ENCODE peak calls at places on chromosomes 11 and 22, in five cellular contexts. C is dorsolateral prefrontal cortex, W is anterior cingulate cortex, U is NCI-H1105, P is HepG2. X is an unnamed sample.

GRCh38 chr11:112499153-112499907 is 238.7 kb upstream of the PLET1 start:
- DNase-seq in W (no peak), P (no peak), C (no peak), U (no peak), X (no peak)

GRCh38 chr11:64275031-64275800 is 9.2 kb downstream of the BAD start:
- DNase-seq in C (no peak), U (no peak), P (no peak), W (no peak), X (no peak)

GRCh38 chr11:65573391-65574146 is 1.2 kb downstream of the FAM89B start:
- DNase-seq in U (no peak), C (no peak), P (no peak), W (no peak), X (no peak)

GRCh38 chr11:2303627-2304155 is 1.9 kb downstream of the TSPAN32 start:
- DNase-seq in C (no peak), W (no peak), P (no peak), U (no peak), X (no peak)

GRCh38 chr11:10023202-10023601 is 270.8 kb downstream of the SBF2 start:
- DNase-seq in U (no peak), C (no peak), W (no peak), P (no peak), X (no peak)

GRCh38 chr22:26339755-26340154 is 89.3 kb upstream of the ASPHD2 start:
- DNase-seq in P (no peak), C (no peak), U (no peak), W (no peak), X (no peak)

GRCh38 chr11:29263971-29264682 is 752.7 kb downstream of the KCNA4 start:
- DNase-seq in P (no peak), U (no peak), W (no peak), C (no peak), X (no peak)

GRCh38 chr11:74000307-74000630 is 8.6 kb downstream of the UCP3 start:
- DNase-seq in P (no peak), U (no peak), C (no peak), W (no peak), X (no peak)

GRCh38 chr22:44500623-44501022 is 2.6 kb upstream of the RTL6 start:
- DNase-seq in P (no peak), W (no peak), C (no peak), U (no peak), X (no peak)

X was measured in HEK293T.